ENCODE peak calls at places on chromosomes 6 and 20, in six cellular contexts. O, C, W, P, S and E are unnamed samples.

GRCh38 chr6:44058617-44059358 is 68.5 kb downstream of the MRPL14 start:
- DNase-seq in S (peak; percentile 92), C (peak; percentile 74), W (no peak), P (no peak), O (peak; percentile 58), E (no peak)

GRCh38 chr20:48908661-48909316 is 12.7 kb upstream of the ARFGEF2 start:
- DNase-seq in C (no peak), W (no peak), S (no peak), O (no peak), P (no peak), E (no peak)

GRCh38 chr20:21564127-21564773 is 50.4 kb upstream of the NKX2-2 start:
- DNase-seq in O (no peak), S (no peak), P (no peak), C (no peak), W (no peak), E (no peak)

GRCh38 chr20:63968928-63969760 is 586 bp downstream of the ZNF512B start:
- DNase-seq in O (no peak), C (peak; percentile 27), W (no peak), S (peak; percentile 76), P (peak; percentile 30), E (no peak)

GRCh38 chr6:149939909-149940672 is 1.7 kb upstream of the ULBP2 start:
- DNase-seq in P (no peak), C (no peak), S (no peak), W (no peak), O (no peak), E (no peak)

GRCh38 chr20:16475225-16475624 is 98.0 kb downstream of the KIF16B start:
- DNase-seq in W (no peak), C (no peak), O (peak; percentile 5), S (no peak), P (no peak), E (no peak)

GRCh38 chr6:53752856-53753255 is 41.9 kb upstream of the LRRC1 start:
- DNase-seq in W (no peak), P (no peak), S (no peak), O (no peak), C (no peak), E (no peak)

GRCh38 chr6:111730835-111731234 is 125.2 kb upstream of the TRAF3IP2 start:
- DNase-seq in P (no peak), W (no peak), C (peak; percentile 71), O (no peak), S (no peak), E (no peak)

GRCh38 chr6:43858161-43859153 is 88.4 kb downstream of the VEGFA start:
- DNase-seq in W (no peak), C (no peak), S (peak; percentile 41), O (no peak), P (no peak), E (no peak)

GRCh38 chr6:10794239-10794638 is 44.1 kb downstream of the MAK start:
- DNase-seq in S (no peak), C (no peak), W (no peak), P (no peak), O (no peak), E (no peak)

GRCh38 chr20:62176866-62177265 is 6.0 kb upstream of the MTG2 start:
- DNase-seq in O (no peak), S (no peak), W (no peak), P (no peak), C (no peak), E (no peak)

GRCh38 chr6:168002812-168003211 is 5.3 kb downstream of the KIF25 start:
- DNase-seq in S (no peak), C (no peak), W (no peak), O (no peak), P (no peak), E (no peak)

GRCh38 chr6:156698239-156699016 is 78.8 kb upstream of the ARID1B start:
- DNase-seq in W (no peak), P (no peak), O (no peak), S (no peak), C (no peak), E (no peak)

GRCh38 chr6:34234667-34235604 is 1.7 kb upstream of the HMGA1 start:
- DNase-seq in O (no peak), S (peak; percentile 80), W (no peak), P (peak; percentile 27), C (no peak), E (no peak)

GRCh38 chr20:62694868-62695267 is 13.8 kb upstream of the NTSR1 start:
- DNase-seq in S (no peak), W (no peak), C (no peak), P (no peak), O (no peak), E (no peak)

GRCh38 chr6:11848252-11848651 is 69.6 kb upstream of the ADTRP start:
- DNase-seq in S (no peak), W (no peak), C (no peak), O (no peak), P (no peak), E (no peak)

GRCh38 chr6:145245119-145245518 is 490.2 kb downstream of the EPM2A start:
- DNase-seq in S (no peak), W (no peak), C (no peak), P (no peak), O (no peak), E (no peak)

GRCh38 chr20:57393321-57394086 is 2.3 kb downstream of the RBM38 start:
- DNase-seq in O (no peak), P (no peak), W (no peak), C (no peak), S (no peak), E (no peak)

GRCh38 chr20:48257833-48258232 is 472.6 kb upstream of the SULF2 start:
- DNase-seq in S (no peak), W (no peak), P (no peak), O (no peak), C (no peak), E (no peak)

GRCh38 chr6:159788757-159789376 is 535 bp downstream of the TCP1 start:
- DNase-seq in W (no peak), P (peak; percentile 20), C (peak; percentile 59), O (peak; percentile 37), S (peak; percentile 73), E (peak; percentile 28)

GRCh38 chr6:45727824-45728449 is 287.7 kb downstream of the CLIC5 start:
- DNase-seq in W (no peak), S (no peak), O (no peak), P (no peak), C (no peak), E (no peak)
- H3K36me3 ChIP-seq in W (no peaks in the 10 kb centered on the region), S (no peaks in the 10 kb centered on the region), O (no peaks in the 10 kb centered on the region), P (no peaks in the 10 kb centered on the region), C (no peaks in the 10 kb centered on the region), E (no peaks in the 10 kb centered on the region)

GRCh38 chr20:25484911-25485511 is 77.5 kb downstream of the GINS1 start:
- DNase-seq in O (no peak), P (no peak), S (no peak), C (no peak), W (no peak), E (no peak)
- H3K27ac ChIP-seq in O (no peak overlapping the region), P (no peak overlapping the region), S (no peak overlapping the region), C (no peak overlapping the region), W (no peak overlapping the region), E (no peak overlapping the region)

GRCh38 chr6:123055266-123055665 is 59.2 kb downstream of the CLVS2 start:
- DNase-seq in O (no peak), P (no peak), C (no peak), W (no peak), S (no peak), E (no peak)
- H3K36me3 ChIP-seq in O (no peaks in the 10 kb centered on the region), P (no peaks in the 10 kb centered on the region), C (no peaks in the 10 kb centered on the region), W (no peaks in the 10 kb centered on the region), S (no peaks in the 10 kb centered on the region), E (no peaks in the 10 kb centered on the region)

GRCh38 chr6:109239192-109239917 is 142.9 kb downstream of the CD164 start:
- DNase-seq in O (no peak), S (no peak), W (no peak), C (no peak), P (no peak), E (no peak)
- H3K27ac ChIP-seq in O (peak overlapping the region; percentile 12), S (no peak overlapping the region), W (no peak overlapping the region), C (no peak overlapping the region), P (peak overlapping the region; percentile 45), E (no peak overlapping the region)